ENCODE peak calls at places on chromosomes 4 and X, in four cellular contexts. One of them, this sample, is unnamed.

GRCh38 chrX:49162620-49163019 is at the start of gene MAGIX:
- DNase-seq in substantia nigra: no peak
- DNase-seq in NCI-H2081: no peak
- DNase-seq in GDM1: no peak
- DNase-seq in this sample: no peak

GRCh38 chr4:48085821-48086602 is 48.0 kb downstream of the TXK start:
- DNase-seq in substantia nigra: no peak
- DNase-seq in NCI-H2081: no peak
- DNase-seq in GDM1: no peak
- DNase-seq in this sample: no peak

GRCh38 chr4:132001542-132001941 is 1147.6 kb upstream of the PCDH10 start:
- DNase-seq in GDM1: no peak
- DNase-seq in NCI-H2081: no peak
- DNase-seq in substantia nigra: no peak
- DNase-seq in this sample: no peak

GRCh38 chrX:19883878-19884277 is 3.5 kb downstream of the SH3KBP1 start:
- DNase-seq in GDM1: no peak
- DNase-seq in substantia nigra: no peak
- DNase-seq in NCI-H2081: no peak
- DNase-seq in this sample: no peak

GRCh38 chr4:5267418-5267817 is 216.1 kb downstream of the STK32B start:
- DNase-seq in GDM1: no peak
- DNase-seq in NCI-H2081: no peak
- DNase-seq in substantia nigra: no peak
- DNase-seq in this sample: no peak

GRCh38 chr4:101393256-101393655 is 45.9 kb upstream of the PPP3CA start:
- DNase-seq in GDM1: no peak
- DNase-seq in NCI-H2081: no peak
- DNase-seq in substantia nigra: no peak
- DNase-seq in this sample: no peak

GRCh38 chr4:106329027-106329618 is 12.8 kb downstream of the AIMP1 start:
- DNase-seq in substantia nigra: no peak
- DNase-seq in NCI-H2081: peak
- DNase-seq in GDM1: no peak
- DNase-seq in this sample: no peak

GRCh38 chr4:52987401-52988056 is 125.4 kb downstream of the RASL11B start:
- DNase-seq in NCI-H2081: no peak
- DNase-seq in GDM1: no peak
- DNase-seq in substantia nigra: no peak
- DNase-seq in this sample: no peak

GRCh38 chr4:74038161-74039064 is at the start of gene CXCL3:
- DNase-seq in substantia nigra: peak
- DNase-seq in GDM1: peak
- DNase-seq in NCI-H2081: peak
- DNase-seq in this sample: peak

GRCh38 chr4:4443821-4444220 is 56.9 kb downstream of the NSG1 start:
- DNase-seq in NCI-H2081: no peak
- DNase-seq in GDM1: no peak
- DNase-seq in substantia nigra: no peak
- DNase-seq in this sample: no peak

GRCh38 chr4:1841201-1841885 is 14.6 kb downstream of the LETM1 start:
- DNase-seq in substantia nigra: no peak
- DNase-seq in NCI-H2081: no peak
- DNase-seq in GDM1: no peak
- DNase-seq in this sample: no peak

GRCh38 chr4:183424109-183424751 is 20.2 kb upstream of the CDKN2AIP start:
- DNase-seq in GDM1: no peak
- DNase-seq in substantia nigra: no peak
- DNase-seq in NCI-H2081: no peak
- DNase-seq in this sample: no peak

GRCh38 chr4:76430519-76431388 is 4.3 kb upstream of the SHROOM3 start:
- DNase-seq in substantia nigra: no peak
- DNase-seq in NCI-H2081: peak
- DNase-seq in GDM1: peak
- DNase-seq in this sample: no peak

GRCh38 chrX:9897761-9898161 is 69.4 kb upstream of the CLDN34 start:
- DNase-seq in NCI-H2081: no peak
- DNase-seq in GDM1: no peak
- DNase-seq in substantia nigra: no peak
- DNase-seq in this sample: peak

GRCh38 chr4:127143460-127144190 is 489.1 kb upstream of the INTU start:
- DNase-seq in substantia nigra: no peak
- DNase-seq in NCI-H2081: no peak
- DNase-seq in GDM1: no peak
- DNase-seq in this sample: no peak

GRCh38 chr4:53618321-53618720 is 27.0 kb upstream of the LNX1 start:
- DNase-seq in substantia nigra: no peak
- DNase-seq in GDM1: no peak
- DNase-seq in NCI-H2081: peak
- DNase-seq in this sample: no peak

GRCh38 chr4:79253930-79254329 is 71.9 kb downstream of the NAA11 start:
- DNase-seq in GDM1: no peak
- DNase-seq in substantia nigra: no peak
- DNase-seq in NCI-H2081: no peak
- DNase-seq in this sample: no peak

GRCh38 chrX:50827996-50828395 is 14.0 kb upstream of the SHROOM4 start:
- DNase-seq in GDM1: no peak
- DNase-seq in substantia nigra: no peak
- DNase-seq in NCI-H2081: no peak
- DNase-seq in this sample: no peak

GRCh38 chrX:85024562-85024961 is 20.9 kb downstream of the APOOL start:
- DNase-seq in substantia nigra: no peak
- DNase-seq in NCI-H2081: no peak
- DNase-seq in GDM1: no peak
- DNase-seq in this sample: no peak

GRCh38 chr4:52983563-52984303 is 121.6 kb downstream of the RASL11B start:
- DNase-seq in GDM1: no peak
- DNase-seq in NCI-H2081: peak
- DNase-seq in substantia nigra: no peak
- DNase-seq in this sample: peak

GRCh38 chr4:78534286-78534955 is 17.1 kb upstream of the ANXA3 start:
- DNase-seq in NCI-H2081: no peak
- DNase-seq in GDM1: no peak
- DNase-seq in substantia nigra: no peak
- DNase-seq in this sample: no peak

GRCh38 chr4:2497931-2498330 is 29.0 kb downstream of the RNF4 start:
- DNase-seq in substantia nigra: no peak
- DNase-seq in NCI-H2081: no peak
- DNase-seq in GDM1: no peak
- DNase-seq in this sample: no peak

GRCh38 chrX:122934131-122934530 is 249.9 kb upstream of the GRIA3 start:
- DNase-seq in substantia nigra: no peak
- DNase-seq in GDM1: no peak
- DNase-seq in NCI-H2081: no peak
- DNase-seq in this sample: no peak

GRCh38 chr4:38671594-38671943 is 7.6 kb downstream of the KLF3 start:
- DNase-seq in substantia nigra: no peak
- DNase-seq in NCI-H2081: no peak
- DNase-seq in GDM1: no peak
- DNase-seq in this sample: no peak

This sample was measured in tibial nerve.